ENCODE peak calls at places on chromosomes 3 and 15, in eight cellular contexts. W is GM23338, B is hepatocyte, U is PC-9, F is GM23248, I is MM.1S, M is HCT116, G is mammary epithelial cell. T is an unnamed sample.

GRCh38 chr3:142975316-142975995 is 12.0 kb upstream of the PAQR9 start:
- DNase-seq in W (peak), B (no peak), U (no peak), F (no peak), I (no peak), M (no peak), G (no peak), T (no peak)

GRCh38 chr15:76196286-76196948 is 114.9 kb downstream of the ETFA start:
- DNase-seq in W (no peak), B (peak), U (peak), F (peak), I (no peak), M (peak), G (peak), T (no peak)

GRCh38 chr3:58188921-58189451 is 21.8 kb downstream of the DNASE1L3 start:
- DNase-seq in W (no peak), B (no peak), U (no peak), F (no peak), I (no peak), M (no peak), G (no peak), T (no peak)

GRCh38 chr15:100824211-100824610 is 55.4 kb upstream of the ALDH1A3 start:
- DNase-seq in W (no peak), B (no peak), U (no peak), F (no peak), I (no peak), M (no peak), G (peak), T (no peak)

GRCh38 chr3:129211772-129212171 is 28.1 kb upstream of the CNBP start:
- DNase-seq in W (no peak), B (peak), U (peak), F (peak), I (no peak), M (peak), G (peak), T (no peak)

GRCh38 chr3:86948840-86949239 is 42.1 kb downstream of the VGLL3 start:
- DNase-seq in W (no peak), B (no peak), U (no peak), F (peak), I (no peak), M (no peak), G (peak), T (no peak)

GRCh38 chr3:183481582-183481981 is 53.2 kb upstream of the MCF2L2 start:
- DNase-seq in W (no peak), B (no peak), U (no peak), F (peak), I (no peak), M (no peak), G (peak), T (no peak)

GRCh38 chr15:41309226-41309905 is 23.0 kb downstream of the OIP5 start:
- DNase-seq in W (no peak), B (no peak), U (no peak), F (no peak), I (peak), M (no peak), G (no peak), T (no peak)

GRCh38 chr15:52261498-52262242 is 33.9 kb downstream of the MYO5C start:
- DNase-seq in W (peak), B (peak), U (peak), F (peak), I (peak), M (peak), G (peak), T (peak)

GRCh38 chr15:84818221-84819131 is 1.3 kb downstream of the ALPK3 start:
- DNase-seq in W (peak), B (peak), U (no peak), F (peak), I (no peak), M (no peak), G (no peak), T (peak)

DNA sequence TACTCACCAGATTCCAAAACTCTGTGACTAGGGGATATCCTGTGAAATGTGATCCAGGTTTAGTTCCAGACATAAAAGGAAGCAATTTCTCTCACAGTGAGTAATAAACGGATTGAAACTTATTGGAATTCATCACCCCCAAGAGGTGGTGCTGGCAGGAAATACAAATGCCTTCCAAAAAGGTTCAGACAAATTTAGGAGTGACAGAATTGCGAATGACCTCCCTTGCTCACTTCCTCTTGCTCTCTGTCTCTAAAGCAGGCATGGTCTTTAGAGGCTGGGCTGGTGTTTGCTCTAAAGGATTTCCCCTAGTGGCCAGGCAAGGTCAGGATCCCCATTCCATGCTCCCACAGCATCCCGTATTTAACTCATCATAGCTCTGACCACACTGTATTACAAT is 449.4 kb upstream of the PPP2R3A start:
- DNase-seq in W (peak), B (no peak), U (no peak), F (peak), I (no peak), M (peak), G (no peak), T (peak)
- H2AFZ ChIP-seq in W (peak), B (no peak), U (no peak), F (peak), I (no peak), M (no peak), G (no peak), T (peak)

DNA sequence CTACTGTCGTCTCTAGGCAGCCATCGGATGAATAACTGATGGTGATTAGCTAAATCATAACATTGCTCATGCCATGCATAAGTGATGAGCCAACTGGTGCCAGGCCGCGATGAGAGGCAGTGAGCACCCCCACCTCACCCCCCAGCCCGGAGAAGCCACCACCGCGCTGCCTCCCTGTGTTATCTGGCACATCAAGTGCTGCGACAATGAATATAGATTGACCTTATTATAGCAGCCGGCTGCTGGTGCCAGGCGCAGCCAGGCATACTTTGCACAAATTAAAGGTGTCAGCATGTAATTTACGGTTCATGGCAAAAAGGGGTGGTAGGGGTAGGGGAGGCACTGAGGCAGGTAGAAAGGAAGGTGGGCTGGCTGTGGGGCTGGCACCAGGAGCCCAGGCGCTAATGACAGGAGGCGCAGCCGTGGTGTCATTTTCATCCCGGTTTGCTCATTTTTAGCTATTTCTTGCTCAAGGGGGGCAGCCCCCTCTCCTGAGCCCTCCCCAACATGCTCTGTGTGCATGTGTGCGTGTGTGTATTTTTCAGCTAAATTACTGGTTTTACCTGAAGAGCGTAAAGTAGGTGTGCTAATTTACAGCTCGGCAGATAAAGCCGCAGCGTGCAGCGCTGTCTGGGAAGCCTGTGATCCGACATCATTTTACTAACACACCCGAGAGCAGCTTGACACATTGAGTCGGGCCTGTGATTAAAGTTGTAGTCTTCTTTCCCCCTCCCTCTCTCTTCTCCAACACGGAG is 212.1 kb downstream of the RPLP1 start:
- DNase-seq in W (no peak), B (no peak), U (no peak), F (no peak), I (no peak), M (no peak), G (no peak), T (no peak)
- TF ChIP-seq EZH2 in W (no peak), B (no peak), U (no peak), F (no peak), I (no peak), M (no peak), G (no peak), T (no peak)

GRCh38 chr15:68730491-68731317 is 90.0 kb downstream of the ANP32A start:
- DNase-seq in W (peak), B (peak), U (no peak), F (peak), I (peak), M (peak), G (peak), T (peak)

GRCh38 chr15:68726246-68726645 is 94.4 kb downstream of the ANP32A start:
- DNase-seq in W (no peak), B (no peak), U (no peak), F (no peak), I (no peak), M (no peak), G (no peak), T (no peak)

GRCh38 chr15:68732451-68732850 is 88.2 kb downstream of the ANP32A start:
- DNase-seq in W (no peak), B (no peak), U (no peak), F (no peak), I (no peak), M (no peak), G (no peak), T (no peak)

GRCh38 chr15:68731318-68731897 is 89.3 kb downstream of the ANP32A start:
- DNase-seq in W (no peak), B (no peak), U (no peak), F (no peak), I (no peak), M (no peak), G (no peak), T (no peak)

DNA sequence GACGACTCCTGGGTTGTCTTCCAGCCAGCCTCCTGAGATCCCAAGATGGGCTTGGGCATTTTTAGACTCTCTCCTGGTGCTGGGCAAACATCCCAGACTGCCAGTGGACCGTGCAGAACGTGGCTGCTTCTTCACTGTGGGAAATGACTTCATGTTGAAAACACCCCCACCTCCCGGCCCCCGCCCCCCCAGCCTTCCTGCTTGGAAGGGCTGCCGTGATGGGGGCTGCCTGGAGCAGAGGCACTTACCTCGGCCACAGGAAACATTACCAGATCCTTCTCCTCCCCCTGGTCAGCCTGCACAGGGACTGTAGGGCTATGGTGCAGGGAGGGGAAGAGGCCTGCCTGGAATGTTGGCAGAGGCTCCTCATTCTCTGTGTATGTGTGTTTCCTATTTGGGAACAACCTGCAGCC is 90.9 kb downstream of the ANP32A start:
- DNase-seq in W (no peak), B (no peak), U (no peak), F (peak), I (no peak), M (no peak), G (no peak), T (no peak)
- H2AFZ ChIP-seq in W (no peak), B (no peak), U (no peak), F (no peak), I (no peak), M (no peak), G (no peak), T (no peak)

GRCh38 chr15:40067921-40068624 is 29.1 kb upstream of the SRP14 start:
- DNase-seq in W (no peak), B (no peak), U (no peak), F (no peak), I (no peak), M (no peak), G (no peak), T (no peak)
- TF ChIP-seq EZH2 in W (no peak), B (no peak), U (no peak), F (no peak), I (no peak), M (no peak), G (no peak), T (no peak)

GRCh38 chr3:140822381-140823047 is 119.1 kb upstream of the SLC25A36 start:
- DNase-seq in W (peak), B (peak), U (no peak), F (no peak), I (no peak), M (no peak), G (no peak), T (no peak)
- H2AFZ ChIP-seq in W (no peak), B (no peak), U (no peak), F (no peak), I (no peak), M (no peak), G (no peak), T (no peak)

DNA sequence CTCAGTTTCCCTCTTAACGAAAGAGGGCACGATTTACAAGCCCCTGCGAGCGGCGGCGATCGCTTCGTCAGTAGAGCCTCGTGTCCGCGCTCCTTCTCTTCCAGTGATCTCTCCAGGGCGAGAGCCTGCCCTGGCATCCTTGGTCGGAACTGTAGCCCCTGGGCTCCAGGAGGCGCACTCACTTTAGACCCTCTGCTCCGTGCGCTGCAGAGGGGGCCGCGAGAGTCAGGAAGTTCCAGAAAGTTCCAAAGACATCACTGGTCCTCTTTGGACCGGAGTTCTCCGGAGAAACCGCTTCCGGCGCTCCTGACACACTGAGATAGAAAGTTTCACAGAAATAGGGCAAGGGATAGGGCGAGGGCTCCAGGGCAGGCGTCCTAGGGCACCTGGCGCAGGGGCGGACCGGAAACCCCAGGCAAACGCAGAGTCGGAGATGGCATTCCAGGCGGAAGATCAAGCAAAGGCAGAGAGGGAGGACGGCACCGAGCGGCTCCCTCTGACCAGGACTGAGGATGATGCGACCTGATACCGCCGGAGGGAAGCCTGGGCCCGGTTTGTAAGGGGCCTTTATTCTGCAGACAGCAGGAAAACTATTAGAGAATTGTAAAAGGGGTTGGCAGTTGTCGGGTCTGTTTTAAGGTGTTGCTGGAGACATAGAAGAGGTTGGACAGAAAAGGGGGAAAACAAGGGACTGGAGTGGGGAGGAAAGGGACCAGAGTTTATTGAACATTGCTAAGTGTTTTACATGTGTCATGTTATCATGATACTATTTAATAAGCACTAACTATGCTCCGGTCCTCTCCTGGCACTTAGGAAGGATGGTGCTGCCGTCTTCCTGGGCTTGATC is 1.3 kb upstream of the CPEB1 start:
- DNase-seq in W (peak), B (no peak), U (no peak), F (peak), I (no peak), M (no peak), G (no peak), T (peak)
- TF ChIP-seq EZH2 in W (peak), B (peak), U (no peak), F (no peak), I (no peak), M (no peak), G (peak), T (peak)

GRCh38 chr3:48202691-48203090 is 14.5 kb upstream of the CDC25A start:
- DNase-seq in W (peak), B (no peak), U (no peak), F (no peak), I (no peak), M (no peak), G (no peak), T (no peak)
- H2AFZ ChIP-seq in W (peak), B (no peak), U (no peak), F (no peak), I (no peak), M (no peak), G (no peak), T (no peak)

GRCh38 chr15:55588818-55589122 is 625 bp upstream of the PYGO1 start:
- DNase-seq in W (peak), B (no peak), U (no peak), F (no peak), I (no peak), M (no peak), G (no peak), T (no peak)
- TF ChIP-seq EZH2 in W (peak), B (no peak), U (no peak), F (no peak), I (no peak), M (no peak), G (no peak), T (no peak)

T was measured in neural progenitor cell.